ENCODE peak calls at places on chromosomes 6 and 20, in four cellular contexts. Z is lung, G is ascending aorta, U is GM23338. H is an unnamed sample.

GRCh38 chr20:38117635-38118034 is 47.4 kb downstream of the TGM2 start:
- DNase-seq in Z (no peak), G (no peak), U (no peak), H (no peak)

GRCh38 chr6:39048481-39049399 is at the start of gene GLP1R:
- DNase-seq in Z (no peak), G (no peak), U (peak; percentile 64), H (no peak)

GRCh38 chr6:4567141-4567540 is 209.1 kb upstream of the CDYL start:
- DNase-seq in Z (no peak), G (no peak), U (no peak), H (no peak)

GRCh38 chr6:47663462-47664216 is 34.7 kb upstream of the ADGRF4 start:
- DNase-seq in Z (no peak), G (no peak), U (peak; percentile 72), H (no peak)

GRCh38 chr6:138293428-138293827 is 75.1 kb upstream of the PBOV1 start:
- DNase-seq in Z (no peak), G (no peak), U (no peak), H (no peak)

GRCh38 chr6:36851149-36851614 is 11.9 kb upstream of the CPNE5 start:
- DNase-seq in Z (peak; percentile 58), G (no peak), U (peak; percentile 86), H (peak; percentile 72)

GRCh38 chr6:42777126-42777822 is 4.6 kb upstream of the BICRAL start:
- DNase-seq in Z (no peak), G (no peak), U (no peak), H (no peak)

GRCh38 chr6:4179960-4180652 is 44.7 kb upstream of the ECI2 start:
- DNase-seq in Z (peak; percentile 21), G (no peak), U (no peak), H (no peak)

GRCh38 chr20:10939297-10939949 is 265.6 kb upstream of the JAG1 start:
- DNase-seq in Z (no peak), G (no peak), U (no peak), H (no peak)

GRCh38 chr6:155080876-155081845 is 86.0 kb downstream of the TIAM2 start:
- DNase-seq in Z (no peak), G (no peak), U (no peak), H (peak; percentile 37)

GRCh38 chr6:131946404-131946991 is 4.7 kb downstream of the CCN2 start:
- DNase-seq in Z (no peak), G (no peak), U (peak; percentile 54), H (no peak)

GRCh38 chr20:51569815-51570741 is 27.6 kb upstream of the NFATC2 start:
- DNase-seq in Z (no peak), G (no peak), U (no peak), H (no peak)

GRCh38 chr6:46015119-46015968 is at the start of gene CLIC5:
- DNase-seq in Z (peak; percentile 38), G (no peak), U (peak; percentile 50), H (peak; percentile 75)

GRCh38 chr6:109678240-109678639 is 12.8 kb downstream of the AK9 start:
- DNase-seq in Z (no peak), G (no peak), U (no peak), H (no peak)

GRCh38 chr6:128118401-128118800 is 217.5 kb upstream of the THEMIS start:
- DNase-seq in Z (no peak), G (no peak), U (no peak), H (no peak)

GRCh38 chr6:28134015-28134414 is 7.7 kb upstream of the ZKSCAN8 start:
- DNase-seq in Z (no peak), G (no peak), U (peak; percentile 50), H (peak; percentile 65)

GRCh38 chr6:22026160-22026678 is 270.6 kb downstream of the PRL start:
- DNase-seq in Z (no peak), G (no peak), U (no peak), H (no peak)

GRCh38 chr6:124962617-124963415 is 579 bp downstream of the RNF217 start:
- DNase-seq in Z (peak; percentile 48), G (no peak), U (peak; percentile 63), H (peak; percentile 64)

GRCh38 chr20:51602131-51602530 is 59.6 kb upstream of the NFATC2 start:
- DNase-seq in Z (no peak), G (no peak), U (no peak), H (no peak)

GRCh38 chr20:5008743-5009142 is 7.4 kb upstream of the SLC23A2 start:
- DNase-seq in Z (no peak), G (no peak), U (no peak), H (no peak)

GRCh38 chr20:36833275-36834020 is 42.5 kb upstream of the TLDC2 start:
- DNase-seq in Z (no peak), G (no peak), U (no peak), H (no peak)

GRCh38 chr6:40922281-40922680 is 116.7 kb downstream of the UNC5CL start:
- DNase-seq in Z (no peak), G (no peak), U (no peak), H (no peak)

GRCh38 chr6:134691180-134691579 is 258.7 kb downstream of the ALDH8A1 start:
- DNase-seq in Z (no peak), G (no peak), U (no peak), H (no peak)

GRCh38 chr6:74734901-74735300 is 471.0 kb downstream of the COL12A1 start:
- DNase-seq in Z (no peak), G (no peak), U (no peak), H (no peak)

GRCh38 chr6:169935348-169935718 is 183.9 kb downstream of the ERMARD start:
- DNase-seq in Z (no peak), G (no peak), U (no peak), H (no peak)

GRCh38 chr6:4281341-4282293 is 146.2 kb upstream of the ECI2 start:
- DNase-seq in Z (peak; percentile 55), G (no peak), U (peak; percentile 85), H (no peak)

DNA sequence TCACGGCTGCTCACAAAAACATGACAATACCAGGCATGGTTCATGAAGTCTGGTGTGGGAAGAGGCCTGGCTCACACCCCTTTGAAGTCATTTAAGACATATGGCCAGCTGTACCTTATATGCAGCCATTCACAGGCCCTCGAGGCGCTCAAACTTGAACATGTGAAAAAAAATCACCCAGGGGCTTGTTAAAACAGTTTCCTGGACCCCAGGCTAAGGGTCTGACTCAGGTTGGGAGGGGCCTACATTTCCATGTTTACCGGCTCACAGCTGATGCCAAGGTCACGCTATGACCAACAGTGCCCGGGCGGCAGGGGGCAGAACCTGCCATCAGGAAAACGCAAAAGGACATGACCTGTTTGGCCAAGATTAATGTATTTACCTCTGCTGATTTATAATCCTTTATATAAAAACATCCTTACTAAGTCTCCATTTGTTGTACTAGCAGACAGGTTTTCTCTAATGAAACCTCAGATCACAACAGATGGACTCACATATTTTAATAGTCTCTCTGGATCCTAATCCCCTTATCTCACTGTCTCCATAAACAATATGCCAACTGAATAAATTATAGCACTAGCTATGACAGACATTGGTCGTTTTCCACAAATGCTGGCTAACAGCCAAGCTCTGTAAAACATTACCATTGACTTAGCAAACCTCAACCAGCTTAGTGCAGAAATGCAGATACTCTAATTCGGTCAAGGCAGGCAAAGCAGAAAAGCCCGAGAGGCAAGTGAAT is 19.9 kb downstream of the EZR start:
- DNase-seq in Z (no peak), G (no peak), U (no peak), H (no peak)
- TF ChIP-seq CTCF in Z (no peak), G (no peak), U (no peak), H (no peak)

GRCh38 chr20:63657260-63657936 is 714 bp upstream of the RTEL1 start:
- DNase-seq in Z (no peak), G (no peak), U (peak; percentile 56), H (no peak)
- H3K4me3 ChIP-seq in Z (no peak overlapping the region), G (peak overlapping the region; percentile 67), U (peak overlapping the region; percentile 99), H (peak overlapping the region; percentile 81)

GRCh38 chr6:165985281-165985925 is 182.2 kb downstream of the TBXT start:
- DNase-seq in Z (no peak), G (no peak), U (no peak), H (no peak)
- H3K27ac ChIP-seq in Z (no peak overlapping the region), G (no peak overlapping the region), U (no peak overlapping the region), H (no peak overlapping the region)

DNA sequence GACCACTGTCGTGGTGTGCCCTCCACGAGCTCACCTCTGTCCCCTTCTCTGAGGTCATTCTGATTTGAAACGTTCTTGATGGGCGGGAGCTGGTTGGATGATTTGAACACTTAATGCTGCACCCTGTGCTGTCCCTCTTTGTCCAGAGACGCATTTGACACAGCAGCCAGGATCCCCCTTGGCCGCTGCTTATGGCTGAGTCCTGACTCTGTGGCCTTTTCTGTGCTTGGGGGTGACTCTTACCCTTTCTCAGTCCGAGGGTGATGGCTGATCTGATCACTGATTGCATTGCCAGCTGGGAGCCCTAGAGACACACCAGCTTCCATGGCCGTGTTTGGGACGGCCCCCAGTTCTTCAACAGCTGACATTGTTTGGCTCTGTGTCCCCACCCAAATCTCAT is 43.5 kb upstream of the FRMD1 start:
- DNase-seq in Z (no peak), G (no peak), U (no peak), H (no peak)
- TF ChIP-seq CTCF in Z (no peak), G (no peak), U (no peak), H (no peak)

DNA sequence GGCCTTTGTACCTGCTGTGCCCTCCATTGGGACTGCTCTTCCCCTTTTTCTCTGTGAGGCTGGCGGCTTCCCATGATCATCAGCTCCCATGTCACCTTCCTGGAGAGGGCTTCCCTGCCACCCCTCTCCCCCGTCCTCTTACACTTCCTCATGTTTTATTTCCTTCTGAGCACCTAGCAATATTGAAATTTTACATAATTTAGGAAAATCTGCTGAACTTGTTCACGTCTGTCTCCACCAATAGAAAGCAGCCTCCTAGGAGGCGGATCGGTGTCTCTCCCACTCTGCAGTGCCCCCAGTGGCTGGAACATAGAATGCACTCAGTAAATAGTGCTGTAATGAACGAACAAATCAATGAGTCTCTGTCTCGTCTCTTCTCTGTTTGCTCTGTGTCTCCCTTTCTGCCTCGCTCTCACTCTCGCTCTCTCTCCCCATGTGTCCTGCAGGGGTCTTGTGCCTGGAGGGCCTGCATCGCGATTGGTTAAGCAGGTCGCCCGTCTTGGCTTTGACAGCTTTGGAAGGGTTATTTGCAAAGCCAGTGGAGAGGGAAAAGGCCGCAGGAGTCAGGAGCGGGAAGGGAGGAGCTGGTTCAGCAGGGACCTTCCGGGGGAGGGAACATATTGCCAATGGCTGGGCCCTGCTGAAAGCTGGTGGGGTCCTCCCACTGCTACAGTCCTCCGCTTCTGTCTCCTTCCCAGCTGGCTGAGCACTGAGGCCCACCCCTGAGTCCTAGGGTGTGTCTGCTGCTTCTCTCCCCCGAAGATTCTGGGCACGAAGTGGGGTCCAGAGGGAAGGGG is 12.1 kb upstream of the OCSTAMP start:
- DNase-seq in Z (peak; percentile 71), G (no peak), U (peak; percentile 90), H (peak; percentile 73)
- H3K4me3 ChIP-seq in Z (no peak overlapping the region), G (peak overlapping the region; percentile 54), U (peak overlapping the region; percentile 46), H (peak overlapping the region; percentile 33)

H was measured in WERI-Rb-1.